ENCODE peak calls at places on chromosomes 7 and 10, in six cellular contexts. N is HepG2, H is GM12878, D is SK-N-SH, P is HCT116, W is K562. F is an unnamed sample.

GRCh38 chr7:33750177-33750576 is 155.2 kb upstream of the BMPER start:
- DNase-seq in W (no peak), D (no peak), P (no peak), N (no peak), H (peak; percentile 23), F (no peak)

GRCh38 chr7:28356619-28357018 is 55.7 kb upstream of the CREB5 start:
- DNase-seq in P (no peak), D (peak; percentile 61), N (no peak), W (no peak), H (no peak), F (no peak)

GRCh38 chr10:17835688-17836087 is 26.5 kb downstream of the MRC1 start:
- DNase-seq in D (no peak), H (no peak), W (no peak), P (peak; percentile 72), N (no peak), F (peak; percentile 77)

GRCh38 chr7:9028012-9028411 is 594.6 kb downstream of the NXPH1 start:
- DNase-seq in D (no peak), P (no peak), H (no peak), N (no peak), W (no peak), F (no peak)

GRCh38 chr10:49331431-49331830 is 32.5 kb downstream of the C10orf71 start:
- DNase-seq in N (no peak), H (no peak), D (no peak), P (no peak), W (no peak), F (no peak)

GRCh38 chr7:23713285-23714235 is 3.5 kb downstream of the STK31 start:
- DNase-seq in D (no peak), N (peak; percentile 6), W (no peak), P (no peak), H (no peak), F (peak; percentile 77)

GRCh38 chr10:30127120-30127541 is 67.7 kb upstream of the JCAD start:
- DNase-seq in N (no peak), D (no peak), W (no peak), P (no peak), H (no peak), F (no peak)

GRCh38 chr7:100267648-100268047 is 39.9 kb upstream of the SPDYE3 start:
- DNase-seq in D (no peak), N (no peak), P (no peak), H (no peak), W (no peak), F (no peak)

GRCh38 chr10:75245354-75246001 is 9.7 kb upstream of the COMTD1 start:
- DNase-seq in P (no peak), N (no peak), W (no peak), D (no peak), H (no peak), F (no peak)

GRCh38 chr10:19947203-19947602 is 131.0 kb downstream of the PLXDC2 start:
- DNase-seq in P (no peak), W (no peak), H (no peak), D (no peak), N (no peak), F (no peak)

GRCh38 chr10:59560161-59560560 is 149.5 kb downstream of the SLC16A9 start:
- DNase-seq in P (no peak), N (no peak), D (no peak), W (no peak), H (no peak), F (no peak)

GRCh38 chr10:73838827-73839226 is 27.4 kb upstream of the NDST2 start:
- DNase-seq in W (no peak), H (no peak), D (no peak), P (no peak), N (no peak), F (no peak)

GRCh38 chr10:33095867-33096479 is 137.9 kb upstream of the ITGB1 start:
- DNase-seq in H (peak; percentile 40), W (no peak), N (no peak), P (no peak), D (no peak), F (no peak)

GRCh38 chr7:12670759-12671545 is 16.5 kb upstream of the ARL4A start:
- DNase-seq in W (no peak), N (no peak), D (no peak), P (no peak), H (no peak), F (no peak)

GRCh38 chr7:86592185-86592584 is 51.5 kb upstream of the GRM3 start:
- DNase-seq in P (no peak), N (no peak), D (no peak), W (no peak), H (no peak), F (no peak)

GRCh38 chr10:53403688-53404087 is 631.1 kb upstream of the MBL2 start:
- DNase-seq in H (no peak), D (peak; percentile 49), W (no peak), P (no peak), N (no peak), F (no peak)

GRCh38 chr10:61251089-61251488 is 202.1 kb downstream of the TMEM26 start:
- DNase-seq in P (no peak), H (no peak), N (no peak), D (no peak), W (no peak), F (no peak)

GRCh38 chr7:40027545-40027944 is 77.5 kb downstream of the CDK13 start:
- DNase-seq in D (no peak), W (no peak), P (no peak), H (no peak), N (no peak), F (no peak)

GRCh38 chr10:78205457-78205856 is 171.8 kb downstream of the RPS24 start:
- DNase-seq in W (no peak), N (no peak), D (no peak), H (no peak), P (no peak), F (no peak)
- H3K27me3 ChIP-seq in W (peaks cover 3% of the 10 kb centered on the region), N (peaks cover 5% of the 10 kb centered on the region), D (no peaks in the 10 kb centered on the region), H (no peaks in the 10 kb centered on the region), P (peaks cover 4% of the 10 kb centered on the region), F (peaks cover 4% of the 10 kb centered on the region)

GRCh38 chr7:24882989-24883631 is 96.9 kb downstream of the OSBPL3 start:
- DNase-seq in P (no peak), H (no peak), W (no peak), D (no peak), N (no peak), F (no peak)

GRCh38 chr7:24881622-24882021 is 98.4 kb downstream of the OSBPL3 start:
- DNase-seq in D (no peak), P (no peak), H (no peak), W (no peak), N (peak; percentile 50), F (no peak)

GRCh38 chr7:24880886-24881285 is 99.1 kb downstream of the OSBPL3 start:
- DNase-seq in N (no peak), W (no peak), D (no peak), H (no peak), P (no peak), F (no peak)

GRCh38 chr7:24877790-24878311 is 102.1 kb downstream of the OSBPL3 start:
- DNase-seq in N (no peak), H (peak; percentile 62), D (no peak), P (no peak), W (no peak), F (no peak)

DNA sequence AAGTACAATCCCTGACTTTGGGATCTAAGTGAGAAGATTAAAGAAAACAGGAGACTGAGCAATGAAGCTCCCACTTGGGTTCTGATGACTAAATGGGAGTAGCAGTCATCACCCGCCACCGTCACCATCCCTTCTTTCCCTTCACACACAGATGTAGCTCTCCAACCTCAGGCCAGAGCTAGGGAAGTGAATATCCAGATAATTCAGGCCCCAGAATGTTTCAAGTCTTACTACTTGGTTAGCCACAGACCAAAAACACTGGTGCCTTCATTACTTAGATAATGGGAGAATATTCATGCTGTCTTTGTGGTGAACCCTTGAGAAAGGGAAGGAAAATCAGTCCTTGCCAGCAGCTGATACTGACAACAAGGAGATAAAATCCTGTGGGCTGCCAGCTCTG is 100.7 kb downstream of the OSBPL3 start:
- DNase-seq in P (no peak), H (no peak), D (no peak), N (no peak), W (no peak), F (no peak)
- TF ChIP-seq SIN3A in P (no peak), H (no peak), D (no peak), N (no peak), W (no peak), F (no peak)

DNA sequence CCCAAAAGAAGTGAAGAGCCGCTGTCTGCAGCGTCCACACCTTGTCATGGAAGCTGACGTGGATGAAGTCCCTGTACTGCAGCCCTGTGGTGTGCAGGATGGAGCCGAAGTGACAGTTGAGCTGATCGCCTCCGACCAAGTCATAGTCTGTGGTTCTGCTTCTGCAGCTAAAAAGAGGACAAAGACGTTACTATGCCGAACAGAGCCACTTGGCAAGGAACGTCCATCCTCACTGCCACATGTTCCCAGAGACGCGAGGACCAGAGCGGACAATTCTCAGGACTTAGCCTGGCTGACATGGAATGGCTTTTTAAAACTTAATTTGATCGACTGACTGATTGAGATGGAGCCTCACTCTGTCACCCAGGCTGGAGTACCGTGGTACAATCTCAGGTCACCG is 21.8 kb downstream of the DAGLB start:
- DNase-seq in W (no peak), N (no peak), D (no peak), H (no peak), P (no peak), F (no peak)
- H3K36me3 ChIP-seq in W (peaks cover 48% of the 10 kb centered on the region), N (peaks cover 12% of the 10 kb centered on the region), D (peaks cover 58% of the 10 kb centered on the region), H (peaks cover 5% of the 10 kb centered on the region), P (peaks cover 15% of the 10 kb centered on the region), F (peaks cover 11% of the 10 kb centered on the region)

DNA sequence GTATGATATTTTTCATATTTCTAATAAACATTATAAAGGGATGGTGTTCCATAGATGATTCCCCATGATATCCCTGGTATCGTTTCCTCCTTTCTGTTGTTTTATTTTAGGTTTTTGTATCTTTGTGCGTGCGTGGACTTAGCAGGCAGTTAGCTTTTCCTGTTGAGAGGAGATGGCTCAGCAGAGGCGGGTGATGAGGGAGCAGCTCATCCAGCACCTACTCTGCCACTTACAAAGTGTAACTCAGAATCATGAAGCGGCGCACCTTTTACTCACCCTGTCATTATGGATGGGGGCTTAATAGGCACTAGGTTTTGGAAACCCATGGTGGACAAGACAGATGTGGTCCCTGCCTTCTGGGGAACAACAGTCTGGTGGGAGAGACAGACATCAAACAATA is 17.1 kb downstream of the FAM241B start:
- DNase-seq in W (no peak), D (no peak), P (no peak), N (no peak), H (no peak), F (no peak)
- H3K27me3 ChIP-seq in W (no peaks in the 10 kb centered on the region), D (peaks cover 14% of the 10 kb centered on the region), P (no peaks in the 10 kb centered on the region), N (peaks cover 1% of the 10 kb centered on the region), H (no peaks in the 10 kb centered on the region), F (no peaks in the 10 kb centered on the region)

GRCh38 chr7:47400741-47401206 is 181.1 kb downstream of the TNS3 start:
- DNase-seq in P (no peak), H (no peak), W (no peak), D (no peak), N (no peak), F (no peak)
- TF ChIP-seq SIN3A in P (no peak), H (no peak), W (no peak), D (no peak), N (no peak), F (no peak)

DNA sequence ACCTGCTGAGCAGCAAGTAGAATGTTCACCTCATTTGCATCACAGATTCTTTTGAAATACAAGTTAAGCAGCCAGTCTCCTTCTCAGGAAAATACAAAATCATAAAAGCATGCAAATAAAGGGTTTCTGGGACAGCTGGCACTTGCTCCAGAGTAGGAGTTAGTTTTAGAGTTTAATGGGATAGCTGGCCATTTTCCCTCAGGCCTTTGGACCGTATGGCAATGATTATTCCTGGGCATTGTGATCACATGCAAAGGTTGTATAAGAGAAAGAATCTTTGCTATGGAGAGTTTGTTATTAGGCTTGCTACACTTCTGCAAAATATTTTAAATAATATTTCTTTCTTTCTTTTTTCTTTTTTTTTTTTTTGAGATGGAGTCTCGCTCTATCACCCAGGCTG is 240.8 kb downstream of the CDK14 start:
- DNase-seq in W (no peak), N (no peak), H (no peak), D (peak; percentile 10), P (no peak), F (no peak)
- H3K36me3 ChIP-seq in W (no peaks in the 10 kb centered on the region), N (no peaks in the 10 kb centered on the region), H (no peaks in the 10 kb centered on the region), D (peaks cover 29% of the 10 kb centered on the region), P (no peaks in the 10 kb centered on the region), F (no peaks in the 10 kb centered on the region)

F was measured in Panc1.